ENCODE peak calls at places on chromosomes 6 and 20, in five cellular contexts. One of them, this sample, is unnamed.

GRCh38 chr6:122184260-122184934 is 215.1 kb upstream of the HSF2 start:
- DNase-seq in adrenal gland: no peak
- DNase-seq in tibial nerve: no peak
- DNase-seq in choroid plexus epithelial cell: peak
- DNase-seq in body of pancreas: no peak
- DNase-seq in this sample: peak

GRCh38 chr20:43541214-43541613 is 17.6 kb upstream of the SGK2 start:
- DNase-seq in tibial nerve: no peak
- DNase-seq in adrenal gland: no peak
- DNase-seq in body of pancreas: no peak
- DNase-seq in choroid plexus epithelial cell: no peak
- DNase-seq in this sample: no peak

GRCh38 chr6:140041056-140041455 is 666.6 kb upstream of the CITED2 start:
- DNase-seq in tibial nerve: no peak
- DNase-seq in choroid plexus epithelial cell: no peak
- DNase-seq in body of pancreas: no peak
- DNase-seq in adrenal gland: no peak
- DNase-seq in this sample: no peak

GRCh38 chr20:50756447-50756846 is 25.1 kb downstream of the PARD6B start:
- DNase-seq in choroid plexus epithelial cell: no peak
- DNase-seq in tibial nerve: no peak
- DNase-seq in adrenal gland: no peak
- DNase-seq in body of pancreas: no peak
- DNase-seq in this sample: no peak

GRCh38 chr20:6632187-6632586 is 135.3 kb upstream of the BMP2 start:
- DNase-seq in adrenal gland: peak
- DNase-seq in body of pancreas: peak
- DNase-seq in tibial nerve: no peak
- DNase-seq in choroid plexus epithelial cell: peak
- DNase-seq in this sample: peak

GRCh38 chr6:13006578-13007300 is 290.2 kb downstream of the PHACTR1 start:
- DNase-seq in adrenal gland: no peak
- DNase-seq in choroid plexus epithelial cell: peak
- DNase-seq in body of pancreas: no peak
- DNase-seq in tibial nerve: no peak
- DNase-seq in this sample: no peak

GRCh38 chr20:3981132-3981452 is 34.3 kb downstream of the RNF24 start:
- DNase-seq in tibial nerve: no peak
- DNase-seq in choroid plexus epithelial cell: no peak
- DNase-seq in adrenal gland: no peak
- DNase-seq in body of pancreas: no peak
- DNase-seq in this sample: no peak

GRCh38 chr6:33988121-33989015 is 157.5 kb downstream of the GRM4 start:
- DNase-seq in tibial nerve: no peak
- DNase-seq in adrenal gland: no peak
- DNase-seq in choroid plexus epithelial cell: no peak
- DNase-seq in body of pancreas: peak
- DNase-seq in this sample: peak

GRCh38 chr20:18637296-18637695 is 49.4 kb downstream of the DTD1 start:
- DNase-seq in tibial nerve: no peak
- DNase-seq in choroid plexus epithelial cell: no peak
- DNase-seq in body of pancreas: no peak
- DNase-seq in adrenal gland: no peak
- DNase-seq in this sample: no peak

GRCh38 chr6:5665173-5665572 is 341.6 kb downstream of the NRN1 start:
- DNase-seq in choroid plexus epithelial cell: no peak
- DNase-seq in tibial nerve: no peak
- DNase-seq in body of pancreas: no peak
- DNase-seq in adrenal gland: no peak
- DNase-seq in this sample: no peak

GRCh38 chr20:52312131-52312729 is 120.7 kb upstream of the ZFP64 start:
- DNase-seq in body of pancreas: peak
- DNase-seq in adrenal gland: peak
- DNase-seq in tibial nerve: no peak
- DNase-seq in choroid plexus epithelial cell: peak
- DNase-seq in this sample: peak

GRCh38 chr20:52306477-52306876 is 114.9 kb upstream of the ZFP64 start:
- DNase-seq in body of pancreas: no peak
- DNase-seq in tibial nerve: no peak
- DNase-seq in choroid plexus epithelial cell: no peak
- DNase-seq in adrenal gland: no peak
- DNase-seq in this sample: no peak

GRCh38 chr20:52313335-52313963 is 121.9 kb upstream of the ZFP64 start:
- DNase-seq in tibial nerve: no peak
- DNase-seq in body of pancreas: peak
- DNase-seq in choroid plexus epithelial cell: peak
- DNase-seq in adrenal gland: peak
- DNase-seq in this sample: peak

GRCh38 chr20:52305843-52306242 is 114.3 kb upstream of the ZFP64 start:
- DNase-seq in adrenal gland: no peak
- DNase-seq in choroid plexus epithelial cell: no peak
- DNase-seq in body of pancreas: no peak
- DNase-seq in tibial nerve: no peak
- DNase-seq in this sample: no peak

DNA sequence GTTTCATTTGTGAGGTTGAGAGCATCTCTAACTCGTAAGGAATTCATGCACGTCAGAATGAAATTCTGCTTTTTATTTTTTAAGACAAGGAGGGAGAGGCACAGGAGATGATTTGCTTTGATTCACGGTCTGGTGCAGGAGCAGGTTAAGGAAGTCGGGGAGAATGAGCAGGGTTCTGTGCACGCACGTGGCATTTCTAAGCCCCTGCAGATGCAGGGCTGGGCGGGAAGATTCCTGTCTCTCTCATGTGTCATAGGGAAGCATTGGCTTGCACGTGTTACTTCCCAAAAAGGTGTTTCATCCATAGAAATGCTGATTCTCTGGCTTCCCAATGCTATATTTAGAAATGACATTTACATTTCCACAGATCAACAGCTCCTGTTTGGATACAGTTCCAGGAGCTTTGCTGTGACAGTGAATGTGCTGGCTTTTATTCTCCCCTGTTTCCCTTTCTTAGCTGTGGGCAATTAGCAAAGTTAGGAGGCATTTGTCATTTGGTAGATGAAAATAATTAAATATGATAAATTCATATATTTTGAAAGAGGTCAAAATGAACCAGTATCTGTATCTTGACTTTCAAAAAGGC is 119.7 kb upstream of the ZFP64 start:
- DNase-seq in choroid plexus epithelial cell: no peak
- DNase-seq in adrenal gland: no peak
- DNase-seq in body of pancreas: no peak
- DNase-seq in tibial nerve: no peak
- DNase-seq in this sample: no peak
- TF ChIP-seq CTCF in choroid plexus epithelial cell: no peak
- TF ChIP-seq CTCF in adrenal gland: no peak
- TF ChIP-seq CTCF in body of pancreas: no peak
- TF ChIP-seq CTCF in tibial nerve: no peak
- TF ChIP-seq CTCF in this sample: no peak

GRCh38 chr6:137413482-137413881 is 80.7 kb downstream of the OLIG3 start:
- DNase-seq in adrenal gland: no peak
- DNase-seq in tibial nerve: no peak
- DNase-seq in body of pancreas: no peak
- DNase-seq in choroid plexus epithelial cell: no peak
- DNase-seq in this sample: peak
- TF ChIP-seq CTCF in adrenal gland: no peak
- TF ChIP-seq CTCF in tibial nerve: no peak
- TF ChIP-seq CTCF in body of pancreas: no peak
- TF ChIP-seq CTCF in choroid plexus epithelial cell: no peak
- TF ChIP-seq CTCF in this sample: no peak

GRCh38 chr6:42961020-42961470 is 491 bp downstream of the GNMT start:
- DNase-seq in choroid plexus epithelial cell: no peak
- DNase-seq in tibial nerve: no peak
- DNase-seq in adrenal gland: peak
- DNase-seq in body of pancreas: peak
- DNase-seq in this sample: no peak

GRCh38 chr6:42963179-42963854 is 2.8 kb downstream of the GNMT start:
- DNase-seq in body of pancreas: peak
- DNase-seq in choroid plexus epithelial cell: no peak
- DNase-seq in adrenal gland: no peak
- DNase-seq in tibial nerve: no peak
- DNase-seq in this sample: no peak

GRCh38 chr6:42962502-42963178 is 2.1 kb downstream of the GNMT start:
- DNase-seq in choroid plexus epithelial cell: no peak
- DNase-seq in adrenal gland: no peak
- DNase-seq in body of pancreas: peak
- DNase-seq in tibial nerve: no peak
- DNase-seq in this sample: no peak

GRCh38 chr6:42962096-42962495 is 1.5 kb downstream of the GNMT start:
- DNase-seq in body of pancreas: peak
- DNase-seq in tibial nerve: no peak
- DNase-seq in choroid plexus epithelial cell: no peak
- DNase-seq in adrenal gland: no peak
- DNase-seq in this sample: no peak

DNA sequence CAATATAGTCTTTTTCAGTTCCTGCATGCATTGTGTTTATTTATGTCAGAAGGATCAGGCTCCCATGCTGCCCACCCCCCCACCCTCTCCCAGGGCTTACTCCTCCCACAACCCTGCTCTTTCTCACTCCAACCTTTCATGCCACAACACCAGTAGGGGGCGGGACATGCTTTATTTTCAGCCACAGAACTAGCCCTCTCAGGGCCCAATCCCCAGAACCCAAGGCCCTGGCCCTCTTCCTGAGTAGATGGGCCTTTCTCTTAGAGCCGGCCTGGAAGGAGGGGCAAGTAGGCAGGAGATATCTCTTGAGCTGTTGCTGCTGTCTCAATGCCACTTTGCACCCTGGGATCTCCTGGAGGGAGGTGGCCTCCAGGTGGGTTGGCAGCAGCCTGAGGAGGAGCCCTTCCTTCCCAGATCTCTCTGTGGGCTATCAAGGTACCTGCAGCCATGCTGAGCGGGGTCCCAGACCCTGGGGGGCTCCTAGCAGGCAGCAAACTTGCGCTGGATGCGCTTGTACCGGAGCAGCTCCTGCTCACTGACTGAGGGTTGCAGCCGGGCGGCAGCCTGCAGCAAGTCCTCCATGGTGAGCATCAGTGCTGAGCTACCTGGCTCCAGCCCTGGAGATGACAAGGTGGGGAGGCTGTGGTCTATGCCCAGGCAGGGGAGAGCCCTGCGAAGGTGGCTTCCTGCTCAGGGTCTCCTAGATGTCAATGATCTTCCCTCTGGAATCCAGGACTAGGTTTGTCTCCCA is 3.5 kb downstream of the GNMT start:
- DNase-seq in tibial nerve: no peak
- DNase-seq in body of pancreas: peak
- DNase-seq in adrenal gland: peak
- DNase-seq in choroid plexus epithelial cell: peak
- DNase-seq in this sample: peak
- TF ChIP-seq CTCF in tibial nerve: no peak
- TF ChIP-seq CTCF in body of pancreas: peak
- TF ChIP-seq CTCF in adrenal gland: no peak
- TF ChIP-seq CTCF in choroid plexus epithelial cell: peak
- TF ChIP-seq CTCF in this sample: peak

GRCh38 chr20:33576432-33576883 is 85.7 kb upstream of the C20orf144 start:
- DNase-seq in adrenal gland: no peak
- DNase-seq in tibial nerve: no peak
- DNase-seq in choroid plexus epithelial cell: peak
- DNase-seq in body of pancreas: no peak
- DNase-seq in this sample: no peak
- TF ChIP-seq CTCF in adrenal gland: no peak
- TF ChIP-seq CTCF in tibial nerve: no peak
- TF ChIP-seq CTCF in choroid plexus epithelial cell: peak
- TF ChIP-seq CTCF in body of pancreas: no peak
- TF ChIP-seq CTCF in this sample: peak

DNA sequence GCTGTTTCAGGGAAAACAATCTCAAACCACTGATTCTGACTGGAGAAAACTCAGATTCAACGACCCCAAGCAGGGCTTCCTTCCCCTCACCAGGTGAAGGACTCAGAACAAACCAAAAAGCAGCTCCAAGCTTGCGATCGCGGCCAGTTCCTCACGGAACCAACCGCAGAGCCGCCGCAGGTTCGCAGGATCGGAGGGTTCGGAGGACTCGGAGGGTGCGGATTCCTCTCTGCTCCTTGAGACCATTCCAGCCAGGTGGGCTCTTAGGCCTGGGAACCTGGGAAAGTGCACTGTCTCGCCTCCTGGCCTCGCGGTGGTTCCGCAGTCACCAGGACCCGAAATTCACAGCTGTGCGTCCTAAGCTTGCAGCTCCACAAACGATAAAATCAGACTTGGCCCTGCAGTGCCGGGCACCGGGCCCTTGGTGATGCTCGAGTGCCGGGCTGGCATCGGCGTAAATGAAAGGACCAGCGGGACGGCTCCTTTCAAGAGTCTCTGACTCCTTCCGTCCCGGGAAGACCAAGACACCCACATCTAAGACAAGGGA is 70.0 kb upstream of the PRSS16 start:
- DNase-seq in adrenal gland: peak
- DNase-seq in choroid plexus epithelial cell: peak
- DNase-seq in tibial nerve: peak
- DNase-seq in body of pancreas: peak
- DNase-seq in this sample: peak
- TF ChIP-seq CTCF in adrenal gland: peak
- TF ChIP-seq CTCF in choroid plexus epithelial cell: peak
- TF ChIP-seq CTCF in tibial nerve: peak
- TF ChIP-seq CTCF in body of pancreas: peak
- TF ChIP-seq CTCF in this sample: peak

GRCh38 chr6:137864812-137865508 is 2.1 kb upstream of the TNFAIP3 start:
- DNase-seq in choroid plexus epithelial cell: no peak
- DNase-seq in tibial nerve: no peak
- DNase-seq in body of pancreas: no peak
- DNase-seq in adrenal gland: no peak
- DNase-seq in this sample: peak
- TF ChIP-seq CTCF in choroid plexus epithelial cell: no peak
- TF ChIP-seq CTCF in tibial nerve: no peak
- TF ChIP-seq CTCF in body of pancreas: no peak
- TF ChIP-seq CTCF in adrenal gland: no peak
- TF ChIP-seq CTCF in this sample: no peak

DNA sequence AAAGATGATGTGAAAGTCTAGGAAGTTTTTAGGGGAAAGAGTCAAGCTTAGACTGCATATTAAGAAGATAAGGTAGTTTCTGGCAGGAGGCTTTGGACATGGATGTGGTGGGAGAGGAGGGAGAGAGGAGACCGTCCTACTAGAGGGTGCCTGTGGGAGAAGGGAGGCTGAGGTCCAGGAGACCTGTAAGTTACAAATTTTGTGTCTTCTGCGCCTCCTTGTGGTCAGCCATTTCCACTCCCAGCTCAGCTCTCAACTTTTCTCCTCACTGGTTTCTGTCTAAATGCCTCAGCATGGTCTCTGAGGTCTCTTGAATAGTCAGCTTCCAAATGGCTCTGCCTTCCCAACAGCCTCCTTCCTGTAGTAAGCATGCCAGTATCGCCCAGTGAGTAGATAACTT is 193.4 kb downstream of the UNC5CL start:
- DNase-seq in body of pancreas: peak
- DNase-seq in choroid plexus epithelial cell: peak
- DNase-seq in adrenal gland: peak
- DNase-seq in tibial nerve: no peak
- DNase-seq in this sample: peak
- TF ChIP-seq CTCF in body of pancreas: peak
- TF ChIP-seq CTCF in choroid plexus epithelial cell: peak
- TF ChIP-seq CTCF in adrenal gland: peak
- TF ChIP-seq CTCF in tibial nerve: peak
- TF ChIP-seq CTCF in this sample: peak

This sample was measured in cardiac muscle cell.